ENCODE peak calls at places on chromosomes 12 and 14, in five cellular contexts. Q is H9, C is IMR-90, X is neuronal stem cell, A is mesenchymal stem cell. Z is an unnamed sample.

GRCh38 chr12:53277981-53278380 is 9.9 kb downstream of the ESPL1 start:
- DNase-seq in Q (no peak), C (no peak), X (no peak), A (no peak), Z (no peak)

GRCh38 chr12:129145381-129145780 is 292.1 kb downstream of the GLT1D1 start:
- DNase-seq in Q (no peak), C (no peak), X (no peak), A (no peak), Z (no peak)

GRCh38 chr12:51262758-51263177 is 7.4 kb downstream of the SMAGP start:
- DNase-seq in Q (peak; percentile 86), C (peak; percentile 48), X (no peak), A (peak; percentile 68), Z (peak; percentile 76)

GRCh38 chr14:22780105-22780679 is 13.7 kb downstream of the OXA1L start:
- DNase-seq in Q (no peak), C (peak; percentile 35), X (no peak), A (peak; percentile 28), Z (peak; percentile 31)

GRCh38 chr12:128507470-128507869 is 240.5 kb downstream of the TMEM132C start:
- DNase-seq in Q (no peak), C (no peak), X (no peak), A (no peak), Z (no peak)

GRCh38 chr14:79044894-79045624 is 874.9 kb downstream of the NRXN3 start:
- DNase-seq in Q (peak; percentile 61), C (peak; percentile 88), X (no peak), A (peak; percentile 51), Z (peak; percentile 90)

GRCh38 chr14:93752980-93753561 is 35.2 kb downstream of the PRIMA1 start:
- DNase-seq in Q (no peak), C (no peak), X (no peak), A (no peak), Z (no peak)

GRCh38 chr14:55974046-55974582 is 144.1 kb upstream of the PELI2 start:
- DNase-seq in Q (no peak), C (no peak), X (no peak), A (no peak), Z (peak; percentile 33)

GRCh38 chr12:11706509-11707331 is 57.2 kb downstream of the ETV6 start:
- DNase-seq in Q (no peak), C (peak; percentile 39), X (no peak), A (peak; percentile 58), Z (no peak)

GRCh38 chr12:121523741-121524140 is 57.1 kb downstream of the KDM2B start:
- DNase-seq in Q (no peak), C (no peak), X (no peak), A (no peak), Z (no peak)

GRCh38 chr14:89429206-89430091 is 12.4 kb upstream of the FOXN3 start:
- DNase-seq in Q (no peak), C (peak; percentile 19), X (no peak), A (peak; percentile 63), Z (no peak)

GRCh38 chr12:15276088-15276698 is 46.1 kb upstream of the PTPRO start:
- DNase-seq in Q (no peak), C (peak; percentile 29), X (peak; percentile 56), A (peak; percentile 51), Z (peak; percentile 57)

GRCh38 chr14:22545842-22546721 is 42.9 kb downstream of the DAD1 start:
- DNase-seq in Q (no peak), C (peak; percentile 89), X (no peak), A (peak; percentile 93), Z (peak; percentile 36)

GRCh38 chr14:97329701-97330100 is 532.5 kb downstream of the VRK1 start:
- DNase-seq in Q (no peak), C (no peak), X (no peak), A (no peak), Z (peak; percentile 37)

GRCh38 chr14:91315844-91316267 is 71.4 kb upstream of the GPR68 start:
- DNase-seq in Q (no peak), C (no peak), X (no peak), A (no peak), Z (peak; percentile 7)

GRCh38 chr12:88153959-88154358 is 11.9 kb downstream of the TMTC3 start:
- DNase-seq in Q (no peak), C (peak; percentile 70), X (no peak), A (peak; percentile 57), Z (no peak)

GRCh38 chr12:34393821-34394150 is 371.5 kb downstream of the ALG10 start:
- DNase-seq in Q (no peak), C (no peak), X (no peak), A (no peak), Z (no peak)

GRCh38 chr14:89586258-89587127 is 169.5 kb upstream of the FOXN3 start:
- DNase-seq in Q (no peak), C (no peak), X (no peak), A (no peak), Z (no peak)

DNA sequence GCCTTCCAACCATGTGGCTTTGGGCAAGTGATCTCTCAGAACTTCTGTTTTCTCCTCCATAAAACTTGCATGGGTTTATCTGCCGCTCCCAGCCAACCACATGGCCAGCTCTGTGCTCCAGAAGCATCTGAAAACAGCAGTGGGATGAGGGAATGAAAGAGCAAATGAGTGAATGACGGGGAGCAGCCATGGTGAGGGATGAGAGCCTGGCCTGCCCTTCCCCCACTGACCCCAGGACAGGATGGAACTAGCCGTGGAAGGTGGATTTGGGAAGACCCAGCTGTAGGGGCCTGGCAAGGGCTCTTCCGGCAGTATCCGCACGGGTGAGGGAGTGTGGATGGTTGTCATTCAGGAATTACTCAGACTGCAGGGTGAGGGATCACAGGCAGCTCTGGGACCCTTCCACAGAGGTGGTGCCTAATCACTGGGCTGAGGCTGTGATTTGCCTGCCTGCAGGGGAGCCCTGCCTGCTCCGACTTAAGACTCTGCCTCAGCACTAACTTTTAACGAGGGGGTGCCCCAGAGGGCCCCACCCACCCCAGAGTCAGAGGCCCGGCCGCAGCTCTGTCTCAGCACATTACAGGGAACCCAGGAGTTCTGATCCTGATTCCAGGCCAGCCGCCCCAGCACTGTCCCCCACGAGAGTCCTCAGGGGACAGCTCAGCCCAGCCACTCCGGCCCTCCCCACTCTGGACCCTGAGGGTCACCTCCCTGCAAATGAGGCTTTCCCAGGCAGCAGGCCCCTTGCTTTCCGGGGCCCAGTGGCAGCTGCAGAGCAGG is 136.8 kb upstream of the C14orf180 start:
- DNase-seq in Q (peak; percentile 31), C (no peak), X (no peak), A (no peak), Z (no peak)
- H3K4me2 ChIP-seq in Q (no peak overlapping the region), C (no peak overlapping the region), X (no peak overlapping the region), A (no peak overlapping the region), Z (no peak overlapping the region)

DNA sequence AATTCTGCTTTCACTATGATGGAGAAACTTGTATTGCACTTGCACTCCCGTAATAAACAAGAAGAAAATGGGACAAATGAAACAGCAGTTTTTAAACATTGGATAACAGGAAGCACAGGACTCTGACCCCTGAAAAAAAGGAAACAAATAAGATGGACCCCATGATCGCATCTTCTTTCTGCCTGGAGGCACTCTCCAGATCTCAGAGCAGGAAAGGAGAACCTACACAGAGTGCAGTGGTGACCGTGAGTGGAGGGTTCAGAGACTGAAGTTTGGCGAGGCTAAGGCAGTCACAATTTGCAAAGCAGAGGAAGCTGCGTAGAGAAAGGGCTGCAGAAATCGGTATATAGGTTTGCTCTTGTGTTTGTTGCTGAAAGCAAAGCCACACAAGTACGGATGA is 6.1 kb upstream of the FGF6 start:
- DNase-seq in Q (no peak), C (no peak), X (no peak), A (no peak), Z (no peak)
- H2BK120ac ChIP-seq in Q (no peak overlapping the region), C (no peak overlapping the region), X (no peak overlapping the region), A (no peak overlapping the region), Z (no peak overlapping the region)

GRCh38 chr14:31954991-31955390 is 122.1 kb upstream of the ARHGAP5 start:
- DNase-seq in Q (no peak), C (peak; percentile 18), X (no peak), A (no peak), Z (no peak)
- H3K4me2 ChIP-seq in Q (no peak overlapping the region), C (no peak overlapping the region), X (no peak overlapping the region), A (no peak overlapping the region), Z (no peak overlapping the region)

GRCh38 chr12:103877288-103877687 is 36.3 kb upstream of the NT5DC3 start:
- DNase-seq in Q (no peak), C (no peak), X (no peak), A (no peak), Z (no peak)
- H2BK120ac ChIP-seq in Q (no peak overlapping the region), C (no peak overlapping the region), X (no peak overlapping the region), A (no peak overlapping the region), Z (no peak overlapping the region)

GRCh38 chr14:65479386-65479785 is 66.9 kb downstream of the FUT8 start:
- DNase-seq in Q (no peak), C (no peak), X (no peak), A (no peak), Z (no peak)

GRCh38 chr14:65485516-65485915 is 73.0 kb downstream of the FUT8 start:
- DNase-seq in Q (no peak), C (no peak), X (peak; percentile 38), A (no peak), Z (peak; percentile 60)

GRCh38 chr14:65483647-65484046 is 71.1 kb downstream of the FUT8 start:
- DNase-seq in Q (no peak), C (peak; percentile 14), X (no peak), A (no peak), Z (no peak)

GRCh38 chr14:65486856-65487255 is 74.3 kb downstream of the FUT8 start:
- DNase-seq in Q (no peak), C (peak; percentile 42), X (no peak), A (no peak), Z (peak; percentile 28)

GRCh38 chr14:65482769-65483438 is 70.4 kb downstream of the FUT8 start:
- DNase-seq in Q (no peak), C (no peak), X (no peak), A (no peak), Z (no peak)
- H3K4me2 ChIP-seq in Q (no peak overlapping the region), C (no peak overlapping the region), X (no peak overlapping the region), A (no peak overlapping the region), Z (no peak overlapping the region)

GRCh38 chr14:68623828-68624227 is 169.0 kb downstream of the ZFP36L1 start:
- DNase-seq in Q (no peak), C (no peak), X (no peak), A (no peak), Z (no peak)
- H2BK120ac ChIP-seq in Q (no peak overlapping the region), C (no peak overlapping the region), X (no peak overlapping the region), A (no peak overlapping the region), Z (no peak overlapping the region)

Z was measured in mesendoderm.